ENCODE peak calls at places on chromosomes 7 and 10, in eight cellular contexts. X is PC-3; N is aorta; I is upper lobe of right lung; Z is CD8-positive, alpha-beta memory T cell; M is astrocyte; R is left ventricle myocardium inferior; K is heart right ventricle. S is an unnamed sample.

GRCh38 chr10:50937230-50937907 is 51.9 kb upstream of the A1CF start:
- DNase-seq in X (peak), N (no peak), I (no peak), Z (no peak), M (peak), R (no peak), K (no peak), S (no peak)

GRCh38 chr10:78852856-78853255 is 215.9 kb upstream of the ZMIZ1 start:
- DNase-seq in X (peak), N (no peak), I (no peak), Z (no peak), M (no peak), R (no peak), K (no peak), S (no peak)

GRCh38 chr10:3838723-3839437 is 53.9 kb upstream of the KLF6 start:
- DNase-seq in X (no peak), N (no peak), I (no peak), Z (no peak), M (no peak), R (no peak), K (no peak), S (no peak)

GRCh38 chr7:4144171-4144701 is 537.9 kb upstream of the FOXK1 start:
- DNase-seq in X (no peak), N (peak), I (no peak), Z (no peak), M (no peak), R (no peak), K (no peak), S (no peak)

GRCh38 chr7:41886906-41887311 is 184.0 kb upstream of the INHBA start:
- DNase-seq in X (peak), N (peak), I (no peak), Z (no peak), M (peak), R (peak), K (peak), S (no peak)

GRCh38 chr7:1591876-1592275 is 22.0 kb upstream of the PSMG3 start:
- DNase-seq in X (no peak), N (no peak), I (no peak), Z (no peak), M (no peak), R (no peak), K (no peak), S (no peak)

GRCh38 chr10:58335306-58336005 is 650 bp downstream of the UBE2D1 start:
- DNase-seq in X (peak), N (no peak), I (peak), Z (no peak), M (peak), R (peak), K (peak), S (no peak)

GRCh38 chr10:775245-776075 is 86.0 kb upstream of the DIP2C start:
- DNase-seq in X (peak), N (peak), I (peak), Z (no peak), M (no peak), R (no peak), K (no peak), S (no peak)

GRCh38 chr7:66514050-66514449 is 114.6 kb upstream of the KCTD7 start:
- DNase-seq in X (no peak), N (no peak), I (no peak), Z (no peak), M (no peak), R (no peak), K (no peak), S (no peak)

GRCh38 chr7:14023342-14023741 is 33.9 kb upstream of the ETV1 start:
- DNase-seq in X (no peak), N (no peak), I (no peak), Z (no peak), M (no peak), R (no peak), K (no peak), S (no peak)

DNA sequence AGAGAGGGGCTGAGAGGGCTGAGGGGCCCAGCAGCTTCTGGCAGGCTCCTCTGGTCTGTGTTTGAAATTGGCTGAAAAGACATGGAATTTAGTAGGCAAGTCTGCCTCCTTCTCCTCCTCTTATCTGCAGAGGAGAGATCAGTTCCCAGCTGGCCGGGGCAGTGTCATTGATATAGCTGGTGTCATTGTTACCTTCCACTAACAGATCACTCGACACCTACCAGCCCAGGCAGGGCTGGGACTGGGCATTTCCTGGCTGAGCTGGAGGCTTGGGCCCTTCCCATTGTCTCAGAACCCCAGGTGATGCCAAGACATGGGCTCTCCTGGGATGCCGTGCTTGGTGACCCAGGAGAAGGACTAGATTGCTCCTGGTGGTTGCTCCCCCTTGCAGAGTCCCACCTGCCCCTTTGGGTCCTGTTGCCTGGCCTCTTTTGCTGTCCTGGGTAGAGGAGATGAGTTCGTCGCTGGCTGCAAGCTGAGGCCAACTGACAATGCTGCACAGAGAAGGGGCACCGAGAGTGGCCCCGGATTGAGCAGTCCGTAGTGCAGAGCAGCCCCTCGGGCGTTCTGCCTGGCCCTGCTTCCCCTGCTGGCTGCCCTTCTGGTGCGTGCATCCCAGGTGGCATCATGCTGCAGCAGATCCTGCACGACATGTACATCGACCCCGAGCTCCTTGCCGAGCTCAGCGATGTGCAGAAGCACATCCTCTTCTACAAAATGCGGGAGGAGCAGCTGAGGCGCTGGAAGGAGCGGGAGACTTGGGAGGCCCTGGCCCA is at the start of gene SH2D4B:
- DNase-seq in X (no peak), N (no peak), I (no peak), Z (no peak), M (no peak), R (no peak), K (no peak), S (no peak)
- H3K4me3 ChIP-seq in X (no peak), N (no peak), I (no peak), Z (no peak), M (no peak), R (no peak), K (no peak), S (no peak)

DNA sequence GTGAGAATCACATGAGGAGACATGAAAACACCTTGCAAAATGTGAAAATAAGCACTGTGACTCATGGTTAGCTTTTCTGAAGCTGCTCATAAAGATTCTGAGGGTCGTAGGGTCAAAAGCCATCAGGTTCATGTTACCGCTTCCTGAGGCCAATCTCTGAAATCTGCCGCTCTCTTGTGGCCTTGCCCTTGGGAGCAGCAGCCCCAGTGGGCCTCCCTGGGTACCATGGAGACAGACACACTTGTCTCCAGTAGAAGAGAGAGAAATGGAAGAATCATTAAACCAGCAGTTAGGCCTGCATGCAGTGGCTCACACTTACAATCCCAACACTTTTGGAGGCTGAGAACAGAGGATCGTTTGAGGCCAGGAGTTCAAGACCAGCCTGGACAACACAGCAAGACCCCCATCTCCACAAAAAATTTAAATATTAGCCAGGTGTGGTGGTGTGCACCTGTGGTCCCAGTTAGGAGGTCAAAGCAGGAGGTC is 42.8 kb downstream of the NIPSNAP2 start:
- DNase-seq in X (no peak), N (no peak), I (no peak), Z (no peak), M (no peak), R (no peak), K (no peak), S (no peak)
- H3K27ac ChIP-seq in X (no peak), N (no peak), I (no peak), Z (no peak), M (no peak), R (no peak), K (no peak), S (no peak)

GRCh38 chr10:46553238-46554049 is 3.0 kb downstream of the GPRIN2 start:
- DNase-seq in X (no peak), N (peak), I (peak), Z (no peak), M (no peak), R (peak), K (no peak), S (no peak)

GRCh38 chr10:46555713-46556514 is 544 bp downstream of the GPRIN2 start:
- DNase-seq in X (no peak), N (peak), I (peak), Z (no peak), M (no peak), R (peak), K (no peak), S (no peak)

GRCh38 chr10:46556515-46557318 is at the start of gene GPRIN2:
- DNase-seq in X (peak), N (peak), I (peak), Z (no peak), M (no peak), R (peak), K (no peak), S (no peak)

GRCh38 chr10:46554166-46554781 is 2.2 kb downstream of the GPRIN2 start:
- DNase-seq in X (no peak), N (no peak), I (no peak), Z (no peak), M (no peak), R (no peak), K (no peak), S (no peak)

GRCh38 chr10:46555366-46555712 is 1.1 kb downstream of the GPRIN2 start:
- DNase-seq in X (no peak), N (no peak), I (no peak), Z (no peak), M (no peak), R (no peak), K (no peak), S (no peak)
- H3K4me3 ChIP-seq in X (no peak), N (no peak), I (peak), Z (no peak), M (no peak), R (no peak), K (no peak), S (peak)

GRCh38 chr7:74455933-74456332 is 2.2 kb downstream of the GTF2IRD1 start:
- DNase-seq in X (no peak), N (no peak), I (no peak), Z (no peak), M (no peak), R (no peak), K (no peak), S (no peak)
- H3K27ac ChIP-seq in X (no peak), N (no peak), I (peak), Z (no peak), M (no peak), R (peak), K (peak), S (peak)

GRCh38 chr7:106010866-106011265 is 47.8 kb downstream of the CDHR3 start:
- DNase-seq in X (no peak), N (no peak), I (no peak), Z (no peak), M (peak), R (no peak), K (no peak), S (no peak)

GRCh38 chr7:106006906-106007305 is 43.8 kb downstream of the CDHR3 start:
- DNase-seq in X (no peak), N (no peak), I (no peak), Z (no peak), M (no peak), R (no peak), K (no peak), S (no peak)

GRCh38 chr7:106012184-106012583 is 49.1 kb downstream of the CDHR3 start:
- DNase-seq in X (no peak), N (no peak), I (no peak), Z (no peak), M (no peak), R (no peak), K (no peak), S (no peak)

GRCh38 chr7:106010331-106010730 is 47.3 kb downstream of the CDHR3 start:
- DNase-seq in X (no peak), N (no peak), I (no peak), Z (no peak), M (peak), R (no peak), K (no peak), S (no peak)

DNA sequence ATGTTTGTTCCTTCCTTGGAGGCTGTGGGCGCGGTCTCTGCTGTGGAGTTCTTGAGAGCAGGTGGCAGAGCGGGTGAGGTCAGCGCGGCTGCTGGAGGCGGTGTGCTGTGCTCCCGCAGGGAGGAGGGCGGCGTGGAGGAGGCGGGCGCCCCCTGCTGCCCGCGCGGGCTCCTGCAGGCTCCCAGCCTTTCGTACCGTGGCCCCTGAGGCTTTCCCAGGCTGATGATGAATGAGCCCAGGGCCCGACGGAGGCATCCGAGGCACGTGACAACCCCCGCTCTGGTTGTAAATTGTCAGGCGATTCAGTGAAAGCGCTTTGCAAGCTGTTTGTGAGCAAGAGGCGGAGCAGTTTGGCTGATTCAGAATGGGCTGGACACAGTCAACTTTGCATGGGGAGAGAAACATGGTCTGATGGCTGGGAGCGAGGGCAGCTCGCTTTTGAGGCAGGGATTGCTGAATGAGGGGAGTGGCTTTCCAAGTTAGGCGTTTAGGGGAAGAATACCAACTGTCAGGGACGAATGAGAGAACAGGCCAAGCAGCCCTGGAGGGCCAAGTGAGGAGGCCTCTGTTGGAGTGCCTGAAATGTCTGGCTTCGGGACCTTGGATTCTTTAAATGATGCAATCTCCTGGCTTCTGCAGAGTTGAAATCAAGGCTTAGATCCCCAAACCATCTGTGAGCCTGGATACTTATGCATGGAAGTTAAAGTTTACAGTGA is 46.6 kb downstream of the CDHR3 start:
- DNase-seq in X (peak), N (peak), I (peak), Z (peak), M (peak), R (peak), K (peak), S (peak)
- H3K4me3 ChIP-seq in X (no peak), N (no peak), I (no peak), Z (no peak), M (no peak), R (peak), K (no peak), S (no peak)

GRCh38 chr10:14550471-14550941 is 219.8 kb upstream of the FRMD4A start:
- DNase-seq in X (no peak), N (no peak), I (no peak), Z (no peak), M (no peak), R (no peak), K (no peak), S (no peak)
- H3K27ac ChIP-seq in X (no peak), N (no peak), I (peak), Z (no peak), M (no peak), R (no peak), K (no peak), S (no peak)

S was measured in esophagus squamous epithelium.